ENCODE peak calls at places on chromosome 2, in five cellular contexts. U, I, W, H and J are unnamed samples.

GRCh38 chr2:230779141-230779523 is 66.5 kb downstream of the CAB39 start:
- DNase-seq in U (no peak), I (no peak), W (no peak), H (no peak), J (no peak)

GRCh38 chr2:176066645-176067586 is 16.8 kb downstream of the EVX2 start:
- DNase-seq in U (no peak), I (no peak), W (peak; percentile 50), H (no peak), J (peak; percentile 79)

GRCh38 chr2:61065706-61066688 is at the start of gene SANBR:
- DNase-seq in U (peak; percentile 94), I (peak; percentile 87), W (peak; percentile 92), H (peak; percentile 91), J (peak; percentile 99)

GRCh38 chr2:118848381-118849225 is 1.2 kb upstream of the EN1 start:
- DNase-seq in U (no peak), I (no peak), W (peak; percentile 29), H (no peak), J (peak; percentile 69)

GRCh38 chr2:128311216-128311754 is 7.4 kb downstream of the HS6ST1 start:
- DNase-seq in U (no peak), I (no peak), W (no peak), H (no peak), J (peak; percentile 68)

GRCh38 chr2:120590841-120591240 is 144.8 kb upstream of the GLI2 start:
- DNase-seq in U (no peak), I (no peak), W (no peak), H (no peak), J (no peak)

GRCh38 chr2:152031747-152032146 is 67.1 kb downstream of the CACNB4 start:
- DNase-seq in U (no peak), I (no peak), W (no peak), H (no peak), J (no peak)

GRCh38 chr2:26704441-26704977 is 12.0 kb downstream of the KCNK3 start:
- DNase-seq in U (no peak), I (no peak), W (no peak), H (no peak), J (peak; percentile 97)

GRCh38 chr2:39913648-39914456 is 134.8 kb upstream of the THUMPD2 start:
- DNase-seq in U (no peak), I (no peak), W (peak; percentile 10), H (no peak), J (peak; percentile 38)

GRCh38 chr2:217168396-217168795 is 308.5 kb upstream of the TNP1 start:
- DNase-seq in U (no peak), I (no peak), W (no peak), H (no peak), J (no peak)

GRCh38 chr2:238107525-238108422 is 7.6 kb downstream of the ESPNL start:
- DNase-seq in U (no peak), I (no peak), W (no peak), H (peak; percentile 76), J (peak; percentile 74)

GRCh38 chr2:25302758-25303436 is 38.8 kb downstream of the DNMT3A start:
- DNase-seq in U (no peak), I (no peak), W (no peak), H (no peak), J (no peak)

DNA sequence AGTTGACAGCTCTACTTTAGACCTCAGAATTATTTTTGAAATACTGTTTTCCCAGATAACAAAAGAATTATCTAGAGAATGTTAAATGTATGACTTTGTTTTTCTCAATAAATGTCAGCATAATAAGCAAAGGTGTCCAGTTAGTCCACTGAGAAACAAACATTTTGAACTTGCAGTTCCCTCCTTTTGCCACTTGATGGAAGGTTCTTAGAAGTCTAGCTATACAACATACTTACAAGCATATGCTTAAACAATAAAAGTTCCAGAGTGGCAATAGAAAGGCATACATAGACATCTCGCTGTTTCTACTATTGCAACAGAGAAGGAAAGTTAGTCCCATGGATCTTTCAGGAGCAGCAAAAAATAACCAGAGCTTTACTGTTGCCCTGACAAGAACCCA is 11.8 kb downstream of the NDUFA10 start:
- DNase-seq in U (no peak), I (no peak), W (no peak), H (no peak), J (no peak)
- TF ChIP-seq CTCF in U (no peak), I (no peak), W (peak; percentile 49), H (no peak), J (peak; percentile 39)

GRCh38 chr2:71630110-71630967 is 177.0 kb downstream of the DYSF start:
- DNase-seq in U (no peak), I (no peak), W (no peak), H (no peak), J (no peak)
- TF ChIP-seq CTCF in U (no peak), I (no peak), W (no peak), H (no peak), J (no peak)

DNA sequence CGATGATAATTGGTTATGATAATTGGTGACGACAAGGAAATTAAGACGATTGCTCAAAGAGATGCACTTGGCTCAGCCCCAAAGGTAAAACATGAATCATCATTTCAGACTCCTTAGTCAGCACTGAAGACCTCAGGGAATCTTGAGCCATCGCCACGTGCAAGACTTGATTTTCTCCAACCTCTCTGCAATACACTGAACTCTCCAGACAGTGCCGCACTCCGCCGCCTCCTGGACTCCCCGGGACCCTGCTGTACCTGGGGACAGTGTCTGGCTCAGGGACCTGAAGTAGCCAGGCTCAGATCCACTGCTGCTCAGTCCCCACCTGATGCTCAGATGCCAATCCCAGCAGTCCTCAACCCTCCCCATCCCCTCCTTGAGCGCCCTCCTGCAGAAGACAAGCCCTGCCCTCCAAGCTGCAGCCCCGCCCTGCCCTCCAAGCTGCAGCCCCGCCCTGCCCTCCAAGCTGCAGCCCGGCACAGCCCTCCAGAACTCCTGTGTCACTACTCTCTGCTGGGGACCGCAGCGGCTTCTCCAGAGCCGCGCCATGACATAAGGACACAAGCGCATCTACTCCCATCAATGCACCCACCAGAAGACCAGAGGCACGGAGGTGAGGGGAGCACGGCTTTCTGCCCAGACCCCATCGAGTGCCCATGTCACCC is 1.1 kb downstream of the TMEM18 start:
- DNase-seq in U (peak; percentile 66), I (no peak), W (peak; percentile 39), H (no peak), J (peak; percentile 91)
- TF ChIP-seq CTCF in U (no peak), I (no peak), W (no peak), H (no peak), J (peak; percentile 44)

GRCh38 chr2:58595714-58596113 is 354.6 kb upstream of the FANCL start:
- DNase-seq in U (no peak), I (no peak), W (no peak), H (no peak), J (no peak)

GRCh38 chr2:58598171-58598570 is 357.0 kb upstream of the FANCL start:
- DNase-seq in U (no peak), I (no peak), W (no peak), H (no peak), J (no peak)

GRCh38 chr2:58594762-58595161 is 353.6 kb upstream of the FANCL start:
- DNase-seq in U (no peak), I (no peak), W (no peak), H (no peak), J (no peak)

GRCh38 chr2:58594175-58594574 is 353.1 kb upstream of the FANCL start:
- DNase-seq in U (no peak), I (no peak), W (peak; percentile 5), H (no peak), J (no peak)
- TF ChIP-seq CTCF in U (no peak), I (no peak), W (peak; percentile 27), H (no peak), J (no peak)

GRCh38 chr2:66014450-66014849 is 420.5 kb upstream of the MEIS1 start:
- DNase-seq in U (no peak), I (no peak), W (no peak), H (no peak), J (peak; percentile 70)

GRCh38 chr2:66017763-66018162 is 417.2 kb upstream of the MEIS1 start:
- DNase-seq in U (no peak), I (no peak), W (no peak), H (no peak), J (no peak)

GRCh38 chr2:66013456-66013855 is 421.5 kb upstream of the MEIS1 start:
- DNase-seq in U (no peak), I (no peak), W (no peak), H (no peak), J (no peak)
- TF ChIP-seq CTCF in U (no peak), I (peak; percentile 33), W (no peak), H (peak; percentile 25), J (no peak)

DNA sequence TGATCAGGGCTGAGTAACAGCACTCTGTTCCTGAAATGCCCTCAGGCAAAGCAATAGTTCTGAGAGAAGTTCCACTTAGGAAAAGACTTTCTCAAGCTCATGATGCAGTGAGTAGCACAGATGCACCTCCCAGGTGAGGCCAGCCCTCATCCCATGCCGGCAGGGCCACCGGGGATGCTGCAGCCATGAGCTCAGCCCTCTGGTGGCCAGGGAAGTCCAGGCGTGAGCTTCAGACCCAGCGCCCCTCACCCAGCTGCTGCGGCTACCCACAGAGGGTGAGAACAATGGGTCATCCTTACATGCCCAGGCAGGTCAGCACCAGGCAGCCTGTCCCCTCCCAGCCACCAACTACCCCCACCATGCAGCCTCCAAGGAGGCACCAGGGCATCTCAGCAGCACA is 50.7 kb downstream of the TTC32 start:
- DNase-seq in U (no peak), I (no peak), W (peak; percentile 35), H (no peak), J (no peak)
- TF ChIP-seq CTCF in U (no peak), I (peak; percentile 19), W (no peak), H (no peak), J (peak; percentile 30)

GRCh38 chr2:10879624-10880585 is 31.8 kb upstream of the KCNF1 start:
- DNase-seq in U (no peak), I (no peak), W (no peak), H (no peak), J (no peak)
- TF ChIP-seq CTCF in U (no peak), I (no peak), W (no peak), H (no peak), J (no peak)

GRCh38 chr2:136767030-136767429 is 1.7 kb downstream of the THSD7B start:
- DNase-seq in U (no peak), I (no peak), W (no peak), H (no peak), J (no peak)

GRCh38 chr2:136765736-136766323 is 485 bp downstream of the THSD7B start:
- DNase-seq in U (no peak), I (no peak), W (peak; percentile 40), H (no peak), J (peak; percentile 79)

GRCh38 chr2:136765256-136765735 is at the start of gene THSD7B:
- DNase-seq in U (no peak), I (no peak), W (no peak), H (no peak), J (no peak)

GRCh38 chr2:136764397-136765255 is 719 bp upstream of the THSD7B start:
- DNase-seq in U (no peak), I (no peak), W (peak; percentile 15), H (peak; percentile 18), J (peak; percentile 64)

GRCh38 chr2:136770384-136770783 is 5.0 kb downstream of the THSD7B start:
- DNase-seq in U (no peak), I (no peak), W (no peak), H (no peak), J (no peak)
- TF ChIP-seq CTCF in U (no peak), I (no peak), W (no peak), H (no peak), J (no peak)

GRCh38 chr2:223925106-223925505 is 20.0 kb downstream of the WDFY1 start:
- DNase-seq in U (no peak), I (no peak), W (no peak), H (no peak), J (no peak)
- TF ChIP-seq CTCF in U (no peak), I (no peak), W (no peak), H (no peak), J (no peak)